ENCODE peak calls at places on chromosomes 11 and 22, in six cellular contexts. D is tibial nerve, E is heart left ventricle, R is ovary, X is transverse colon, V is body of pancreas. M is an unnamed sample.

GRCh38 chr11:64745219-64745522 is 1.2 kb upstream of the RASGRP2 start:
- DNase-seq in V (peak), D (peak), X (peak), E (peak), R (no peak), M (peak)

GRCh38 chr22:27723150-27723549 is 78.4 kb downstream of the MN1 start:
- DNase-seq in V (no peak), R (no peak), X (no peak), E (no peak), D (no peak), M (no peak)

GRCh38 chr22:38110863-38111852 is 674 bp upstream of the BAIAP2L2 start:
- DNase-seq in E (no peak), R (no peak), X (peak), V (no peak), D (no peak), M (no peak)

GRCh38 chr11:111422494-111423249 is 43.6 kb upstream of the POU2AF1 start:
- DNase-seq in D (no peak), R (peak), V (peak), X (peak), E (peak), M (peak)

GRCh38 chr11:1628506-1629325 is 859 bp upstream of the KRTAP5-5 start:
- DNase-seq in E (peak), X (peak), R (no peak), D (no peak), V (peak), M (peak)

GRCh38 chr11:88174627-88175003 is 628 bp downstream of the RAB38 start:
- DNase-seq in X (peak), R (peak), D (peak), E (peak), V (peak), M (peak)

GRCh38 chr11:112778091-112778889 is 182.9 kb upstream of the NCAM1 start:
- DNase-seq in R (no peak), X (no peak), E (no peak), D (no peak), V (no peak), M (peak)

GRCh38 chr11:124538019-124538418 is 5.4 kb downstream of the OR8B12 start:
- DNase-seq in E (peak), R (no peak), V (no peak), X (no peak), D (no peak), M (no peak)

GRCh38 chr22:28231423-28231822 is 312.4 kb upstream of the PITPNB start:
- DNase-seq in D (no peak), X (no peak), E (no peak), R (no peak), V (no peak), M (no peak)

GRCh38 chr11:1008001-1008400 is 28.5 kb downstream of the MUC6 start:
- DNase-seq in X (no peak), R (no peak), E (no peak), V (no peak), D (no peak), M (no peak)

GRCh38 chr11:38791346-38791961 is 2193.4 kb upstream of the RAG2 start:
- DNase-seq in D (no peak), X (no peak), E (peak), V (peak), R (no peak), M (peak)

GRCh38 chr11:16318320-16318719 is 38.0 kb downstream of the SOX6 start:
- DNase-seq in R (no peak), X (no peak), V (no peak), D (no peak), E (no peak), M (no peak)

GRCh38 chr22:23696326-23696851 is 5.6 kb downstream of the RGL4 start:
- DNase-seq in E (no peak), V (peak), X (peak), R (no peak), D (no peak), M (no peak)

GRCh38 chr11:65295001-65295400 is 19.7 kb upstream of the CDC42EP2 start:
- DNase-seq in X (no peak), D (no peak), V (no peak), E (no peak), R (no peak), M (no peak)

GRCh38 chr11:7573558-7574296 is 59.9 kb downstream of the PPFIBP2 start:
- DNase-seq in R (no peak), V (no peak), E (no peak), D (no peak), X (peak), M (no peak)

GRCh38 chr22:27139935-27140493 is 482.6 kb downstream of the MIAT start:
- DNase-seq in D (no peak), R (peak), X (no peak), E (no peak), V (no peak), M (no peak)

GRCh38 chr11:2702771-2703486 is 3.1 kb upstream of the KCNQ1OT1 start:
- DNase-seq in R (no peak), V (no peak), E (no peak), D (no peak), X (no peak), M (no peak)

GRCh38 chr11:71250512-71251158 is 1.7 kb downstream of the SHANK2 start:
- DNase-seq in D (no peak), V (no peak), R (no peak), X (peak), E (no peak), M (no peak)

GRCh38 chr11:81975261-81975900 is 758.3 kb downstream of the FAM181B start:
- DNase-seq in V (no peak), E (no peak), X (no peak), R (no peak), D (no peak), M (no peak)

GRCh38 chr11:2883717-2884423 is 1.7 kb downstream of the CDKN1C start:
- DNase-seq in V (no peak), X (no peak), E (peak), D (no peak), R (peak), M (no peak)

GRCh38 chr22:19703869-19704268 is 10.4 kb upstream of the SEPTIN5 start:
- DNase-seq in E (no peak), X (no peak), D (no peak), R (no peak), V (no peak), M (peak)

GRCh38 chr11:110763249-110764011 is 51.2 kb upstream of the ARHGAP20 start:
- DNase-seq in E (no peak), D (peak), X (peak), V (peak), R (no peak), M (peak)

GRCh38 chr11:28104984-28105383 is 3.0 kb downstream of the KIF18A start:
- DNase-seq in X (no peak), R (no peak), D (no peak), V (no peak), E (no peak), M (no peak)

GRCh38 chr11:28107726-28108618 is at the start of the genes KIF18A and METTL15:
- DNase-seq in V (peak), E (peak), X (peak), R (peak), D (peak), M (peak)

GRCh38 chr11:28107331-28107725 is 628 bp downstream of the KIF18A start:
- DNase-seq in R (no peak), E (no peak), X (no peak), D (no peak), V (no peak), M (no peak)

GRCh38 chr11:28105869-28106268 is 2.1 kb downstream of the KIF18A start:
- DNase-seq in X (no peak), R (no peak), V (no peak), D (no peak), E (no peak), M (no peak)

GRCh38 chr11:28106351-28107043 is 1.5 kb downstream of the KIF18A start:
- DNase-seq in D (no peak), X (no peak), E (no peak), V (no peak), R (no peak), M (no peak)
- TF ChIP-seq POLR2A in D (no peak), X (no peak), E (no peak), V (no peak), R (no peak), M (no peak)

GRCh38 chr11:46248270-46249102 is 29.0 kb upstream of the CREB3L1 start:
- DNase-seq in X (no peak), R (no peak), E (no peak), V (no peak), D (no peak), M (peak)
- H3K4me3 ChIP-seq in X (no peak), R (no peak), E (no peak), V (no peak), D (no peak), M (no peak)

GRCh38 chr11:78349114-78349513 is 68.5 kb downstream of the GAB2 start:
- DNase-seq in X (no peak), R (no peak), V (no peak), E (no peak), D (no peak), M (no peak)
- H3K27ac ChIP-seq in X (peak), R (peak), V (no peak), E (peak), D (peak), M (peak)

GRCh38 chr22:33919591-33920501 is at the start of gene LARGE1:
- DNase-seq in X (peak), E (peak), D (peak), V (peak), R (peak), M (peak)

GRCh38 chr22:33918676-33919590 is 1.3 kb downstream of the LARGE1 start:
- DNase-seq in D (no peak), R (no peak), V (no peak), E (no peak), X (no peak), M (no peak)

GRCh38 chr22:33920927-33921575 is 775 bp upstream of the LARGE1 start:
- DNase-seq in X (peak), D (peak), R (peak), V (peak), E (peak), M (peak)

GRCh38 chr22:33914699-33915098 is 5.6 kb downstream of the LARGE1 start:
- DNase-seq in V (no peak), X (no peak), R (no peak), E (no peak), D (no peak), M (no peak)

GRCh38 chr22:33917744-33918406 is 2.4 kb downstream of the LARGE1 start:
- DNase-seq in E (no peak), R (no peak), V (no peak), D (no peak), X (no peak), M (no peak)
- TF ChIP-seq POLR2A in E (no peak), R (no peak), V (no peak), D (no peak), X (no peak), M (no peak)

GRCh38 chr11:70076461-70076931 is 1.6 kb upstream of the ANO1 start:
- DNase-seq in E (no peak), D (no peak), X (no peak), V (no peak), R (no peak), M (no peak)

GRCh38 chr11:70075836-70076235 is 2.3 kb upstream of the ANO1 start:
- DNase-seq in E (no peak), X (no peak), D (no peak), V (no peak), R (no peak), M (no peak)

GRCh38 chr11:70078796-70079616 is 889 bp downstream of the ANO1 start:
- DNase-seq in V (peak), D (no peak), X (no peak), E (no peak), R (no peak), M (no peak)

GRCh38 chr11:70078095-70078795 is at the start of gene ANO1:
- DNase-seq in R (no peak), X (no peak), V (no peak), D (no peak), E (no peak), M (peak)

GRCh38 chr11:70077411-70078094 is 564 bp upstream of the ANO1 start:
- DNase-seq in V (no peak), X (no peak), R (no peak), E (no peak), D (no peak), M (no peak)
- H3K4me3 ChIP-seq in V (no peak), X (peak), R (peak), E (peak), D (no peak), M (no peak)

GRCh38 chr11:10386861-10387208 is 68.2 kb upstream of the AMPD3 start:
- DNase-seq in D (no peak), V (no peak), E (no peak), R (no peak), X (no peak), M (no peak)
- H3K27ac ChIP-seq in D (peak), V (no peak), E (no peak), R (peak), X (peak), M (no peak)

DNA sequence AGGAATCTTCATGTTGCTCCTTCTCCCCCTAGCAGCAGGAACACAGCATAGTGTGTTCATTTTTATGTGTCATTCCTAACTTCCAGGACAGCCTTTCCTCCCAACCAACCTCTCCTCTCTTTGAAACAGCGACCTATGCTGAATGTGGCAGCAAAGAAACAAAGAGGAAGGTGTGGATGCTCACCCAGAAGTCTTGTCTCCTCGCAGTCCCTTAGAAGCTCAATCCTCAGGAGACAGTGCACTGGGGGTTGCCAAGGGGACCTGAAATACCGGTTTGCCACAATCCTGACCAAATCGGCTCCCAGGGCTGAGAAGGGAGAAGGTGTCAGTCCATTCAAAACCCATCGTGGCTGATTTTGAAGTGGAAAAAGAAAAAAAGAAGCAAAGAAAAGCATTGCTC is 30.2 kb upstream of the TENM4 start:
- DNase-seq in V (no peak), D (no peak), X (no peak), E (no peak), R (no peak), M (no peak)
- TF ChIP-seq POLR2A in V (no peak), D (no peak), X (no peak), E (no peak), R (no peak), M (no peak)

DNA sequence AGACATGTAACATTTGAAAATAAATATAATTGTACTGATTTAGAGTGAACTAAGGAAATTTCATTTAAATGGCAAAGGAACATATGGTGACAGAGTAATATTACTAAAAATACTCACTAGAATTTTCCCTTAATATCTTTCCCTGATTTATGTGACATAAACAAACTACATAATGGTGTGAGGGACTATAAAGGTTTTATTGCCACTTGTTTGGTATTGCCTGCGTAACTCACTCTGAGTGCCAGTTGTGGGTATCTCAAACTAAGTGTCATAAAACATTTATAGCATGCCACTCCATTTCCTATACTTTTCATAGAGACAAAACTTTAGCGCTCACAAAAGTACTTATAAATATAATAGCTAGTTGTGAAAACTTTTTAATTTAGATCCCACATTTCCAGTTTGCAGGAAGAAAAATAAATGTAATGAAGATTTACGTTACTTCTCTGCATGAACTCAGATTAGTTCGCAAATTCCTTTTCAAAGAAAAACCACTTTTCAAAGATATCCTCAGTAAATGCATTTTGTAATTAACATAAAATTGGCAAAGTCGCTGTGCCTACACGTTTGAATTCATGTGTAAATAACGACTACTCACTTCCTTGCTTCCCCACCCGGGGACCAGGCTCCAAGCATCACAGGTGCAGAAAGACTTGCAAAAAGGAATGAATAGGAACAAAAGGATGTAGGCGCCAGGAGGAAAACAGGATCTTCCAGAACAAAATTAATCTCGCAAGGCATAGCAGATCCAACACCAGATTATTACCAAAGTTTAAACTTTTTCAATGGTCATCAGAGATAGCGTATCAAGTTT is 1.6 kb upstream of the QSER1 start:
- DNase-seq in X (peak), E (no peak), V (no peak), R (no peak), D (no peak), M (no peak)
- H3K4me3 ChIP-seq in X (peak), E (no peak), V (no peak), R (no peak), D (no peak), M (no peak)